ENCODE peak calls at places on chromosomes 11 and 22, in four cellular contexts. One of them, this sample, is unnamed.

GRCh38 chr11:96228472-96228871 is 114.5 kb downstream of the MAML2 start:
- DNase-seq in midbrain: no peak
- DNase-seq in activated CD8-positive, alpha-beta memory T cell treated with anti-CD3 and anti-CD28 coated beads for 4 hours: no peak
- DNase-seq in hippocampal formation: no peak
- DNase-seq in this sample: no peak

GRCh38 chr11:70140859-70141489 is 62.1 kb upstream of the FADD start:
- DNase-seq in hippocampal formation: no peak
- DNase-seq in activated CD8-positive, alpha-beta memory T cell treated with anti-CD3 and anti-CD28 coated beads for 4 hours: no peak
- DNase-seq in midbrain: no peak
- DNase-seq in this sample: no peak

GRCh38 chr11:105609832-105610781 is at the start of gene GRIA4:
- DNase-seq in activated CD8-positive, alpha-beta memory T cell treated with anti-CD3 and anti-CD28 coated beads for 4 hours: no peak
- DNase-seq in hippocampal formation: peak
- DNase-seq in midbrain: peak
- DNase-seq in this sample: no peak

GRCh38 chr11:9397746-9398680 is 13.6 kb downstream of the IPO7 start:
- DNase-seq in activated CD8-positive, alpha-beta memory T cell treated with anti-CD3 and anti-CD28 coated beads for 4 hours: no peak
- DNase-seq in hippocampal formation: no peak
- DNase-seq in midbrain: no peak
- DNase-seq in this sample: no peak

GRCh38 chr11:117107701-117108590 is 9.7 kb upstream of the SIK3 start:
- DNase-seq in activated CD8-positive, alpha-beta memory T cell treated with anti-CD3 and anti-CD28 coated beads for 4 hours: no peak
- DNase-seq in midbrain: no peak
- DNase-seq in hippocampal formation: no peak
- DNase-seq in this sample: no peak

GRCh38 chr11:34558211-34558610 is 44.6 kb upstream of the ELF5 start:
- DNase-seq in hippocampal formation: no peak
- DNase-seq in activated CD8-positive, alpha-beta memory T cell treated with anti-CD3 and anti-CD28 coated beads for 4 hours: no peak
- DNase-seq in midbrain: no peak
- DNase-seq in this sample: no peak

GRCh38 chr22:49600891-49601431 is 226.7 kb downstream of the BRD1 start:
- DNase-seq in hippocampal formation: no peak
- DNase-seq in midbrain: no peak
- DNase-seq in activated CD8-positive, alpha-beta memory T cell treated with anti-CD3 and anti-CD28 coated beads for 4 hours: no peak
- DNase-seq in this sample: no peak

GRCh38 chr11:34791725-34792124 is 124.5 kb downstream of the APIP start:
- DNase-seq in activated CD8-positive, alpha-beta memory T cell treated with anti-CD3 and anti-CD28 coated beads for 4 hours: no peak
- DNase-seq in midbrain: no peak
- DNase-seq in hippocampal formation: no peak
- DNase-seq in this sample: no peak

GRCh38 chr22:50665738-50666137 is 6.9 kb upstream of the SHANK3 start:
- DNase-seq in activated CD8-positive, alpha-beta memory T cell treated with anti-CD3 and anti-CD28 coated beads for 4 hours: no peak
- DNase-seq in midbrain: no peak
- DNase-seq in hippocampal formation: no peak
- DNase-seq in this sample: no peak

GRCh38 chr11:61293869-61294716 is 1.0 kb downstream of the VWCE start:
- DNase-seq in activated CD8-positive, alpha-beta memory T cell treated with anti-CD3 and anti-CD28 coated beads for 4 hours: peak
- DNase-seq in midbrain: no peak
- DNase-seq in hippocampal formation: no peak
- DNase-seq in this sample: no peak

GRCh38 chr22:49880281-49880680 is 26.6 kb downstream of the ZBED4 start:
- DNase-seq in midbrain: no peak
- DNase-seq in activated CD8-positive, alpha-beta memory T cell treated with anti-CD3 and anti-CD28 coated beads for 4 hours: no peak
- DNase-seq in hippocampal formation: no peak
- DNase-seq in this sample: no peak

GRCh38 chr11:103651341-103651998 is 385.0 kb upstream of the DDI1 start:
- DNase-seq in hippocampal formation: no peak
- DNase-seq in activated CD8-positive, alpha-beta memory T cell treated with anti-CD3 and anti-CD28 coated beads for 4 hours: no peak
- DNase-seq in midbrain: no peak
- DNase-seq in this sample: no peak

GRCh38 chr22:38460367-38460952 is 5.5 kb upstream of the KCNJ4 start:
- DNase-seq in hippocampal formation: no peak
- DNase-seq in midbrain: no peak
- DNase-seq in activated CD8-positive, alpha-beta memory T cell treated with anti-CD3 and anti-CD28 coated beads for 4 hours: no peak
- DNase-seq in this sample: no peak

GRCh38 chr11:105524286-105524685 is 85.6 kb upstream of the GRIA4 start:
- DNase-seq in hippocampal formation: no peak
- DNase-seq in activated CD8-positive, alpha-beta memory T cell treated with anti-CD3 and anti-CD28 coated beads for 4 hours: no peak
- DNase-seq in midbrain: no peak
- DNase-seq in this sample: no peak

GRCh38 chr11:107931206-107931605 is 3.0 kb downstream of the RAB39A start:
- DNase-seq in activated CD8-positive, alpha-beta memory T cell treated with anti-CD3 and anti-CD28 coated beads for 4 hours: no peak
- DNase-seq in midbrain: no peak
- DNase-seq in hippocampal formation: no peak
- DNase-seq in this sample: peak

GRCh38 chr11:8610532-8611116 is 16.6 kb upstream of the STK33 start:
- DNase-seq in activated CD8-positive, alpha-beta memory T cell treated with anti-CD3 and anti-CD28 coated beads for 4 hours: no peak
- DNase-seq in midbrain: no peak
- DNase-seq in hippocampal formation: no peak
- DNase-seq in this sample: no peak

GRCh38 chr22:36277482-36278291 is 24.8 kb downstream of the APOL1 start:
- DNase-seq in activated CD8-positive, alpha-beta memory T cell treated with anti-CD3 and anti-CD28 coated beads for 4 hours: peak
- DNase-seq in hippocampal formation: peak
- DNase-seq in midbrain: peak
- DNase-seq in this sample: no peak

GRCh38 chr11:59776210-59777066 is 21.3 kb downstream of the STX3 start:
- DNase-seq in midbrain: no peak
- DNase-seq in activated CD8-positive, alpha-beta memory T cell treated with anti-CD3 and anti-CD28 coated beads for 4 hours: no peak
- DNase-seq in hippocampal formation: no peak
- DNase-seq in this sample: peak